ENCODE peak calls at places on chromosome 1, in four cellular contexts. P is heart right ventricle, R is right atrium auricular region, V is tibial nerve. Q is an unnamed sample. For H3K4me1, the result is how much of the 10 kb centered on the place peaks cover.

GRCh38 chr1:23908453-23909341 is 4.5 kb downstream of the CNR2 start:
- DNase-seq in V (no peak), P (no peak), R (no peak), Q (no peak)

GRCh38 chr1:85068846-85069245 is 20.5 kb upstream of the MCOLN3 start:
- DNase-seq in V (no peak), R (no peak), P (no peak), Q (no peak)

GRCh38 chr1:59532102-59532501 is 235.2 kb downstream of the FGGY start:
- DNase-seq in V (no peak), P (no peak), R (no peak), Q (no peak)

GRCh38 chr1:168408531-168409242 is 128.0 kb downstream of the TBX19 start:
- DNase-seq in P (no peak), V (no peak), R (no peak), Q (peak)

GRCh38 chr1:29260531-29260930 is 24.2 kb downstream of the PTPRU start:
- DNase-seq in R (no peak), V (no peak), P (no peak), Q (no peak)

GRCh38 chr1:204670152-204670927 is 15.2 kb downstream of the LRRN2 start:
- DNase-seq in R (no peak), V (no peak), P (no peak), Q (no peak)

GRCh38 chr1:50424045-50424939 is 1.0 kb upstream of the DMRTA2 start:
- DNase-seq in R (no peak), V (no peak), P (no peak), Q (no peak)

GRCh38 chr1:218346391-218347204 is 1.5 kb downstream of the TGFB2 start:
- DNase-seq in R (no peak), V (no peak), P (no peak), Q (no peak)

GRCh38 chr1:62175568-62176179 is 19.0 kb upstream of the L1TD1 start:
- DNase-seq in R (no peak), P (peak), V (no peak), Q (peak)

GRCh38 chr1:77987942-77988341 is 9.1 kb upstream of the FUBP1 start:
- DNase-seq in R (no peak), P (no peak), V (no peak), Q (no peak)
- H3K4me1 ChIP-seq in R (under half), P (under half), V (under half), Q (under half)

GRCh38 chr1:145961425-145962156 is 2.8 kb downstream of the ANKRD34A start:
- DNase-seq in V (no peak), P (peak), R (peak), Q (peak)

GRCh38 chr1:145965119-145965744 is 742 bp downstream of the POLR3GL start:
- DNase-seq in R (no peak), P (no peak), V (no peak), Q (no peak)

GRCh38 chr1:145964328-145965118 is at the start of the genes ANKRD34A and POLR3GL:
- DNase-seq in P (peak), R (peak), V (peak), Q (peak)

GRCh38 chr1:145962157-145963102 is 1.9 kb downstream of the ANKRD34A start:
- DNase-seq in V (no peak), R (peak), P (peak), Q (peak)

DNA sequence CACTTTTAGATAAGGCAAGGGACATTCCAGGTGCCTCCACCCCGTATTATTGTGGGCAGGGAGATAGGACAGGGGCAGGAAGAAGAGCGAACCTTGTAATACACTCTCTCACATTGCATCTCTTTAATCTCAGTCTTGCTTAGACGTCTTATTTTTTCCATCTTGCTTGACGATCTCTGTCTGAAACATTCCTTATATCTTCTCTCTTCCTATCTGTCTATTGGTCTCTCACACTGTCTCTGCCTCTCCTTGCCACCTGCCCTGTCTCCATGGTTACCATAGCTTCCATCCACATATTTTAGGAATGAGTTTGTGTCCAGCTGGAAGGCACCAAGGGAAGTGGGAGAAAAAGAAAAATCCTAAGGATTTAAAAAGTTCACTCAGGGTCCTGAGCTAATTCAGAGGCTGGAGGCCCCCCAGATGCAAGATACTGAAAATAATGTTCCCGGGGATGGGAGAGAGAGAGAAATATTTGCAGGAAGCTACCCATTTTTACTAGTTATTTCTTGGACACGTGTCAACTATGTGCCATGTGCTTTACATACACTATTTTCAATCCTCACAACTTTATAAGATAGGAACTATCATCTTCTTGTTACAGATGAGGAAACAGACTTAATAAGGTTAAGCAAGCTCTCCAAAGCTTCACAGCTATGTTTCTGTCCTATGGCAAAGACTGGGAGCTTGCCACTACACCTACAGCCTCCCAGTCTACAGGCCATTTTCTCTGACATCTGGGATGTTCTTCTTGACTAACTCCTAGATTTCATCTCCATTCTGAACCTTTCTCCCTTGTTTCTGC is 956 bp downstream of the ANKRD34A start:
- DNase-seq in V (no peak), P (no peak), R (peak), Q (no peak)
- H3K4me3 ChIP-seq in V (peak), P (peak), R (peak), Q (peak)

GRCh38 chr1:15432327-15432726 is 5.9 kb upstream of the CTRC start:
- DNase-seq in R (no peak), P (no peak), V (no peak), Q (no peak)

GRCh38 chr1:15433471-15433870 is 4.8 kb upstream of the CTRC start:
- DNase-seq in V (no peak), R (no peak), P (no peak), Q (no peak)

GRCh38 chr1:15429701-15430149 is 8.5 kb upstream of the CTRC start:
- DNase-seq in R (no peak), P (no peak), V (no peak), Q (no peak)

GRCh38 chr1:15430787-15431570 is 7.3 kb upstream of the CTRC start:
- DNase-seq in R (no peak), P (peak), V (peak), Q (peak)

GRCh38 chr1:15431571-15431948 is 6.7 kb upstream of the CTRC start:
- DNase-seq in V (no peak), P (no peak), R (no peak), Q (no peak)
- H3K4me1 ChIP-seq in V (under half), P (under half), R (under half), Q (under half)

GRCh38 chr1:21669287-21670058 is at the start of gene RAP1GAP:
- DNase-seq in R (no peak), V (no peak), P (no peak), Q (no peak)
- H3K4me3 ChIP-seq in R (peak), V (peak), P (no peak), Q (peak)

GRCh38 chr1:93015590-93015989 is 54.3 kb upstream of the DIPK1A start:
- DNase-seq in P (no peak), V (no peak), R (no peak), Q (no peak)

GRCh38 chr1:93013311-93014091 is 52.2 kb upstream of the DIPK1A start:
- DNase-seq in V (no peak), P (no peak), R (no peak), Q (no peak)

GRCh38 chr1:93016171-93016570 is 54.9 kb upstream of the DIPK1A start:
- DNase-seq in P (no peak), R (no peak), V (no peak), Q (no peak)

GRCh38 chr1:93014156-93014555 is 52.9 kb upstream of the DIPK1A start:
- DNase-seq in P (no peak), V (no peak), R (no peak), Q (no peak)
- H3K4me1 ChIP-seq in P (under half), V (under half), R (under half), Q (under half)

DNA sequence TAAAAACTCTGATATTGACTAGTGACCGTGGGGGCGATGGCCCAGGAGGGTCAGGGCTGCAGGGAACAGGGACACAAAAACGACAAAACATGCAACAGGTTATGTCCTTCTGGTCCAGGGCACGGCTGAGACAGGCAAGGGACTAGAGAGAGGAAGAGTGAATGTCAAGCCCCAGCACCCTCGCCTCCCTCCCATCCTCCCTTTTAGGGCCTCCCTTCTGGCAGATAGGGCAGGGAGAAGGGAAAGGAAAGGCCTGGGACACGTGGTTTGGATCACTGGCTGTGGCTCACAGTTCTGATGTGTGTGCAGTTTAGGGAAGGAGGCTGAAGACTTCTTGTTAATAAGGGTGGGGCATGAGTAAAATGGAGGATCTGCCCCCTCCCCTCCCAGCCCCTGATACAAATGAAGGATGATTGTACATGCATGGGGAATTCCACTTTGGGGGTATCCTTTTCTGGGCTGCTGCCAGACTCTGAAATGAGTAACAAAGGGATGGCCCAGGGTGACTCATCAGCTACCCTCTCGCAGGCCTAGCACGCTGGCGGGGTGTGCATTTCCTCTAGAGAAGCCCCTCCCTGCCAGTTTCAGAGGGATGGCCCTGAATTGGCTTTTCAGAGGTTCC is 14.2 kb downstream of the CAPN2 start:
- DNase-seq in V (peak), R (peak), P (peak), Q (peak)
- H3K4me3 ChIP-seq in V (no peak), R (no peak), P (no peak), Q (peak)

DNA sequence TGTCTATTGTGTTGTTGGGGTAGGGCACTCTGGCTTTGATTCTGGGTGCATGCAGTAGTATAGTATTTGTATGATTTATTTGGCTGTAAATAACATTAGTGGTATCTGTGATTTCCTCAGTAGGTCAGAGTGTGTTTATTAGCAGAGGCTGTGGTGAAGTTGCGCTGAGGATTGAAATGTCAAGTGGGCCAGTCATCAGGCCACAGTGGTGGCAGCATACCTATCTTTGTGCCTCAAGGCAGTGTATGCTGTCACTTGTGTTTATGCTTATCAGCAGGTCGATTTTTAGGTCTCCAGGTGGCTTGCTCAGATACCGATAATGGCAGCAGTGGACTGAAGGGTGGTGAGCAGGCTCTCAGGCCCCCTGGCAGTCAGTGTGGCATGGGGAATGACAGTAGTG is 11.3 kb downstream of the LY9 start:
- DNase-seq in P (no peak), R (no peak), V (no peak), Q (no peak)
- H3K4me1 ChIP-seq in P (under half), R (under half), V (under half), Q (under half)

DNA sequence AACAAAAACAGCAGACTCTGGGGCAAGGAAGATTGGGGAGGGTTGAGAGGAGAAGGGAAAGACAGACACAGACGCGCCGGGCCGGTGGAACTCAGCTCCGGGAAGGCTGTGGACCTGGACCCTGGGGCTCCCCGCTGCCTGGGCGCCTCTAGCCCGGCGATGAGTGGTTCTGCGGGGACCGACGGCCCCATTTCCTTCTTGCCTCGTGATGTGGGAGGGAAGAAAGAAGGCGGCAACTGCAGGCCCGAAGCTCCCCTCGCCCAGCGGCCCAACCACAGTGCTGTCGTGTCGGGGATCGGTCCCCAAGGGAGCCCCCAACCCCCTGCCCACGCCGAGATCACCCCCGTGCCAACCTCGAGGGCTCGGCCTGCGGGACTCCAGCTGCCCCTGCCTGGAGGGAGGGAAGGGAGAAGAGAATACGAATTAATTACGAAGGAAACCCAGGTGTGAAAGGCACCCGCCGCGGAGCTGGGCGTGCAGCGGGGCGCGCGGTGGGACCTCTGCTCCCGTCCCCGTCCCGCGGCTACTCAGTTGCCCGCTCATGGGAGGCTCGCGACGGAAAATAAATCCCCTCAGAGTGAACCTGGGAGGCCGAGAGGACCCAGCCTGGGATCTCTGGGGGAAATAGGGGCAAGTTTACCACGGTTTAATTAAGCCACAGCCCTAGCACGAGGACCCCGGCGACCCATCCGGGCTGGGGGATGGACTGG is 7.4 kb downstream of the FOXD3 start:
- DNase-seq in V (no peak), R (no peak), P (no peak), Q (no peak)
- H3K4me3 ChIP-seq in V (peak), R (no peak), P (no peak), Q (no peak)